ENCODE peak calls at places on chromosomes 5 and 9, in ten cellular contexts. Y, O, R, Z, V, F, G, K, A and T are unnamed samples.

GRCh38 chr9:103210607-103211006 is 215.5 kb downstream of the CYLC2 start:
- DNase-seq in Y (no peak), O (no peak), R (no peak), Z (no peak), V (no peak), F (no peak), G (no peak), K (no peak), A (no peak), T (no peak)

GRCh38 chr9:37442556-37442955 is 20.1 kb downstream of the GRHPR start:
- DNase-seq in Y (no peak), O (no peak), R (no peak), Z (no peak), V (no peak), F (no peak), G (no peak), K (no peak), A (no peak), T (no peak)

GRCh38 chr9:76401176-76401575 is 7.0 kb upstream of the RFK start:
- DNase-seq in Y (no peak), O (no peak), R (no peak), Z (no peak), V (no peak), F (no peak), G (no peak), K (no peak), A (no peak), T (no peak)

GRCh38 chr5:109340351-109340750 is 69.4 kb downstream of the PJA2 start:
- DNase-seq in Y (no peak), O (no peak), R (no peak), Z (no peak), V (no peak), F (no peak), G (no peak), K (no peak), A (no peak), T (no peak)

GRCh38 chr5:161544350-161544765 is 2.2 kb downstream of the GABRB2 start:
- DNase-seq in Y (peak), O (peak), R (no peak), Z (peak), V (no peak), F (peak), G (peak), K (no peak), A (no peak), T (no peak)

GRCh38 chr9:114525505-114525904 is 20.2 kb upstream of the WHRN start:
- DNase-seq in Y (no peak), O (no peak), R (no peak), Z (peak), V (no peak), F (no peak), G (no peak), K (no peak), A (peak), T (no peak)

GRCh38 chr5:59798862-59799667 is 94.5 kb downstream of the PDE4D start:
- DNase-seq in Y (peak), O (peak), R (no peak), Z (no peak), V (no peak), F (no peak), G (no peak), K (no peak), A (no peak), T (no peak)

GRCh38 chr9:127523312-127523851 is 72.1 kb downstream of the LRSAM1 start:
- DNase-seq in Y (no peak), O (peak), R (no peak), Z (peak), V (no peak), F (no peak), G (peak), K (no peak), A (no peak), T (no peak)

GRCh38 chr5:60826653-60827052 is 17.4 kb downstream of the ELOVL7 start:
- DNase-seq in Y (no peak), O (no peak), R (no peak), Z (no peak), V (no peak), F (no peak), G (no peak), K (no peak), A (no peak), T (no peak)

GRCh38 chr5:171445910-171446516 is 26.6 kb downstream of the FGF18 start:
- DNase-seq in Y (no peak), O (no peak), R (no peak), Z (no peak), V (no peak), F (no peak), G (no peak), K (no peak), A (peak), T (no peak)

GRCh38 chr9:84512493-84512892 is 157.0 kb upstream of the NTRK2 start:
- DNase-seq in Y (no peak), O (no peak), R (no peak), Z (no peak), V (no peak), F (no peak), G (no peak), K (no peak), A (no peak), T (peak)

GRCh38 chr5:143433680-143434079 is 30.2 kb upstream of the NR3C1 start:
- DNase-seq in Y (no peak), O (no peak), R (peak), Z (no peak), V (no peak), F (no peak), G (no peak), K (no peak), A (no peak), T (no peak)

GRCh38 chr5:99543841-99544240 is 615.0 kb upstream of the CHD1 start:
- DNase-seq in Y (no peak), O (no peak), R (no peak), Z (no peak), V (no peak), F (no peak), G (no peak), K (no peak), A (no peak), T (no peak)

GRCh38 chr5:33230467-33231078 is 210.2 kb upstream of the TARS1 start:
- DNase-seq in Y (no peak), O (no peak), R (no peak), Z (no peak), V (no peak), F (no peak), G (no peak), K (no peak), A (no peak), T (no peak)

GRCh38 chr5:39080597-39081204 is 6.5 kb upstream of the RICTOR start:
- DNase-seq in Y (peak), O (peak), R (peak), Z (peak), V (no peak), F (peak), G (peak), K (no peak), A (peak), T (no peak)

GRCh38 chr5:926416-927171 is 33.9 kb downstream of the TRIP13 start:
- DNase-seq in Y (no peak), O (peak), R (peak), Z (no peak), V (no peak), F (peak), G (peak), K (no peak), A (no peak), T (no peak)

GRCh38 chr5:132561601-132562000 is 4.8 kb downstream of the RAD50 start:
- DNase-seq in Y (no peak), O (no peak), R (no peak), Z (no peak), V (no peak), F (no peak), G (no peak), K (no peak), A (no peak), T (no peak)

GRCh38 chr5:133383580-133383939 is 228.8 kb downstream of the FSTL4 start:
- DNase-seq in Y (no peak), O (no peak), R (no peak), Z (no peak), V (no peak), F (peak), G (no peak), K (peak), A (no peak), T (no peak)

GRCh38 chr5:34519489-34520220 is 136.5 kb upstream of the RAI14 start:
- DNase-seq in Y (no peak), O (no peak), R (no peak), Z (no peak), V (no peak), F (no peak), G (no peak), K (no peak), A (no peak), T (no peak)

GRCh38 chr9:13770956-13771355 is 491.5 kb upstream of the MPDZ start:
- DNase-seq in Y (no peak), O (no peak), R (no peak), Z (no peak), V (no peak), F (no peak), G (no peak), K (no peak), A (no peak), T (peak)

GRCh38 chr5:179315356-179315890 is 29.8 kb downstream of the ADAMTS2 start:
- DNase-seq in Y (no peak), O (no peak), R (no peak), Z (no peak), V (no peak), F (no peak), G (peak), K (peak), A (no peak), T (no peak)

GRCh38 chr9:121738969-121739368 is 87.5 kb downstream of the DAB2IP start:
- DNase-seq in Y (peak), O (peak), R (no peak), Z (no peak), V (no peak), F (no peak), G (peak), K (peak), A (peak), T (no peak)

GRCh38 chr9:121742923-121743322 is 91.5 kb downstream of the DAB2IP start:
- DNase-seq in Y (no peak), O (peak), R (no peak), Z (no peak), V (no peak), F (no peak), G (no peak), K (no peak), A (no peak), T (no peak)

GRCh38 chr9:121743441-121744001 is 92.1 kb downstream of the DAB2IP start:
- DNase-seq in Y (peak), O (peak), R (peak), Z (peak), V (no peak), F (peak), G (peak), K (peak), A (peak), T (peak)

GRCh38 chr9:121739971-121740370 is 88.5 kb downstream of the DAB2IP start:
- DNase-seq in Y (no peak), O (no peak), R (no peak), Z (no peak), V (no peak), F (no peak), G (no peak), K (no peak), A (no peak), T (no peak)

GRCh38 chr9:121741198-121741918 is 89.9 kb downstream of the DAB2IP start:
- DNase-seq in Y (no peak), O (no peak), R (no peak), Z (no peak), V (no peak), F (no peak), G (no peak), K (no peak), A (no peak), T (no peak)
- H3K27ac ChIP-seq in Y (peak), O (peak), R (no peak), Z (no peak), V (no peak), F (no peak), G (peak), K (peak), A (no peak), T (peak)

DNA sequence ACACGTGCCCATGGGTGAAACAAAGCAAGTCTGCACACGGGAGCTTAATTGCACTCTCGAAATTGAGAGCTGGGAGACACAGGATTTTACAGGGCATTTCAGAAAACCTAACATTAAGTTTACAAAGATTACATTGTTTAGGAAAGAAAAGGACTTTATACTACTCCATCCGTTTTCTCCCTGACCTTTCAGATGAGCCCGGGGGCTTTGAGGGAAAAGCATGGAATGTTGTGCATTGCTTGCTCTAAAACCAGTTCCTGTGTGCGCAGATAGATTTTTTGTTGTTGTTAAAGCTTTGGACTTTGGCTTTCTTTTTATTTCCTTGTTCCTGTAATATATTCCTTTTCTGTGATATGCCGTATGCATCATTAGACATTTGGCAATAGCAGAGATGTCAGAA is 26.6 kb downstream of the ACTBL2 start:
- DNase-seq in Y (peak), O (peak), R (no peak), Z (no peak), V (no peak), F (no peak), G (no peak), K (no peak), A (no peak), T (no peak)
- H3K27ac ChIP-seq in Y (peak), O (peak), R (no peak), Z (no peak), V (no peak), F (no peak), G (peak), K (no peak), A (no peak), T (no peak)

GRCh38 chr9:122562134-122562760 is 9.3 kb downstream of the OR1N2 start:
- DNase-seq in Y (no peak), O (no peak), R (no peak), Z (no peak), V (no peak), F (peak), G (no peak), K (no peak), A (no peak), T (no peak)

GRCh38 chr9:122572456-122572855 is 10.7 kb downstream of the OR1L8 start:
- DNase-seq in Y (no peak), O (no peak), R (no peak), Z (no peak), V (no peak), F (no peak), G (no peak), K (no peak), A (no peak), T (no peak)

DNA sequence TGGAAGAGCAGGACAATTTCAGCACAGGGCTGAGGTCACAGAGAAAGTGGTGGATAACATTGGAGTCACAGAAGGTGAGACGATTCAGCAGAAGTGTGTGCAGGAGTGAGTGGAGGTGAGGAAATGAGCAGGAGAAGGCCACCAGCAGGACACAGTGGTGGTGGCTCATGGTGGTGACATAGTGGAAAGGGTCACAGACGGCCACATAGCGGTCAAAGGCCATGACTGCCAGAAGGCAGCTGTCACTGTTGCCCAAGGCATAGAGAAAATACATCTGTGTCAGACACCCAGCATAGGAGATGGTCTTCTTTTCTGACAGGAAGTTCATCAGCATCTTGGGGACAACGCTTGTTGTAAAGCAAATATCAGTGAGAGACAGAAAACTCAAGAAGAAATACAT is 15.0 kb downstream of the OR1N2 start:
- DNase-seq in Y (no peak), O (no peak), R (no peak), Z (no peak), V (no peak), F (no peak), G (no peak), K (no peak), A (no peak), T (no peak)
- H3K27ac ChIP-seq in Y (no peak), O (no peak), R (no peak), Z (no peak), V (no peak), F (no peak), G (no peak), K (no peak), A (no peak), T (no peak)

GRCh38 chr9:81608289-81608657 is 81.1 kb downstream of the TLE1 start:
- DNase-seq in Y (no peak), O (no peak), R (no peak), Z (no peak), V (no peak), F (no peak), G (no peak), K (no peak), A (no peak), T (no peak)
- H3K27ac ChIP-seq in Y (no peak), O (no peak), R (no peak), Z (no peak), V (no peak), F (no peak), G (no peak), K (no peak), A (no peak), T (no peak)

GRCh38 chr9:137007816-137008270 is 11.5 kb upstream of the CLIC3 start:
- DNase-seq in Y (no peak), O (no peak), R (no peak), Z (no peak), V (no peak), F (no peak), G (no peak), K (no peak), A (no peak), T (no peak)
- H3K27ac ChIP-seq in Y (no peak), O (no peak), R (no peak), Z (no peak), V (no peak), F (no peak), G (no peak), K (no peak), A (no peak), T (no peak)

DNA sequence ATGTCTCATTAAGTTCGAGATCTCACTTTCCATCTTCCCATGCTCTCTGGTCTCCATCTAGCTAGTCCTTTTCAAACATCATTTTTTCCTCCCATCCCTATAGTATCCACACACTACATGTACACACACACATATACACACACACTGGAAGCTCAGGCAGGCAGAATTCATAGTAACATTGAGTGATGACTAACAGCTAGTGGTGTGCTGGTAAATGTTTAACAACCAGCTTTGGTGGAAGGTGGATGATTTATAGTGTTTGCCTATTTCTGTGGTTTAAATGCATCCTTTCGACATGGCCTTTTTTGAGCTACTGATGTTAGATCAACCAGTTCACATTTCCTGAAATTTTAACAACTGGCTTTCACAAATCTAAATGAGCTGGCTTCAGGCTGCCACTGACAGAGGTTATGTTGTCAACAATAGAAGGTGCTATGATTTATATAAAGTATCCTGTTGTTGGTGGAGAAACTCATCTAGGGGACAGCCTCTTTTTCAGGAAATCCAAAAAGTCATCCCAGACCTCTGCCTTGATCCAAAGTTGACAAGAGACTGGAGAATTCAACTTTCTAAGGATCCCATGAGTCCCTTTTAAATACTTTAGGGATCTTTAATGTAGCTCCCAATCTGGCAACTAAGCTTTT is 117.8 kb downstream of the CCDC192 start:
- DNase-seq in Y (no peak), O (peak), R (no peak), Z (no peak), V (no peak), F (no peak), G (no peak), K (no peak), A (no peak), T (no peak)
- H3K27ac ChIP-seq in Y (peak), O (no peak), R (no peak), Z (no peak), V (no peak), F (no peak), G (no peak), K (no peak), A (no peak), T (no peak)

GRCh38 chr5:7849531-7850240 is 1.2 kb downstream of the CFAP90 start:
- DNase-seq in Y (no peak), O (no peak), R (no peak), Z (no peak), V (no peak), F (no peak), G (peak), K (no peak), A (no peak), T (peak)

GRCh38 chr5:7851617-7852289 is 820 bp upstream of the CFAP90 start:
- DNase-seq in Y (no peak), O (no peak), R (peak), Z (no peak), V (no peak), F (no peak), G (peak), K (no peak), A (no peak), T (peak)

GRCh38 chr5:7851240-7851592 is 283 bp upstream of the CFAP90 start:
- DNase-seq in Y (no peak), O (no peak), R (no peak), Z (no peak), V (no peak), F (no peak), G (no peak), K (no peak), A (no peak), T (peak)

GRCh38 chr5:7850241-7850532 is 746 bp downstream of the CFAP90 start:
- DNase-seq in Y (no peak), O (no peak), R (peak), Z (no peak), V (no peak), F (peak), G (no peak), K (no peak), A (no peak), T (peak)

DNA sequence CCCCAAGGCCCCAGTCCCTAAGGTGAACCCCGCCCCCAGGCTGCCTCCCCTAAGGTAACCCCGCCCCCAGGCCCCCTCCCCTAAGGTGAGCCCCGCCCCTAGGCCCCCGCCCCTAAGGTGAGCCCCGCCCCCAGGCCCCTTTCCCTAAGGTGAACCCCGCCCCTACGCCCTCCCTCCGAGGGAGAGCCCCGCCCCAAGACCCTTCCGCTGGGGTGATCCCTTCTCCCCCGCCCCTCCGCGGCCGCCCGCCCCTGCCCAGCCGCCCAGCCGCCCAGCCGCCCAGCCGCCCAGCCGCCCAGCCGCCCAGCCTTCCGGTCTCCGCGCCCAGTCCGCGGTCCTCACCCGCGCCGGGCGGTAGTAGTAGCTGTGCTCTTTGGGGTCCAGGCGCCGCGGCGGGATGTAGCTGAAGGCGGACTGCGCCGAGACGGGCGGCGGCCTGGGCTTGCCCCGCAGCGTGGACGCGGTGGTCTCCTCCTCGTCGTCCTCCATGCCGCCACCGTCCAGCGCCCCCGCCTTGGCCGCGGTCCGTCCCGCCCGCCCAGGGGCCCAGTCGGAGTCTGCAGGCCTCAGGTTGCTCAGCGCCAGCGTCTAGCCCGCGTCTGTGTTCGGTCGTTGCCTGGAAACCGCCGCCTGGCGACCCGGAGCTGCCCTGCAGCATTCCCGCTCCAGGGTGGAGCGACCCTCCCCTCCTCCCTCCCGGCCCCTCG is at the start of gene CFAP90:
- DNase-seq in Y (peak), O (peak), R (peak), Z (no peak), V (peak), F (peak), G (peak), K (no peak), A (no peak), T (peak)
- H3K27ac ChIP-seq in Y (no peak), O (no peak), R (peak), Z (no peak), V (no peak), F (no peak), G (peak), K (no peak), A (no peak), T (no peak)